ENCODE peak calls at places on chromosomes 3 and 15, in seven cellular contexts. L, O, T, G, Q, J and Y are unnamed samples.

GRCh38 chr3:186487819-186488218 is 56.4 kb downstream of the CRYGS start:
- DNase-seq in L (no peak), O (no peak), T (no peak), G (peak), Q (no peak), J (no peak), Y (no peak)

GRCh38 chr15:72201346-72202029 is 3.9 kb upstream of the GRAMD2A start:
- DNase-seq in L (no peak), O (no peak), T (no peak), G (no peak), Q (no peak), J (no peak), Y (no peak)

GRCh38 chr15:90201944-90202375 is 830 bp downstream of the SEMA4B start:
- DNase-seq in L (no peak), O (no peak), T (no peak), G (peak), Q (no peak), J (no peak), Y (peak)

GRCh38 chr3:188439080-188439479 is 285.1 kb downstream of the LPP start:
- DNase-seq in L (no peak), O (no peak), T (no peak), G (peak), Q (peak), J (no peak), Y (no peak)

GRCh38 chr15:41634072-41634628 is 26.1 kb upstream of the MGA start:
- DNase-seq in L (no peak), O (no peak), T (no peak), G (no peak), Q (no peak), J (no peak), Y (no peak)

GRCh38 chr15:84034831-84035753 is 200.5 kb upstream of the GOLGA6L4 start:
- DNase-seq in L (no peak), O (no peak), T (no peak), G (peak), Q (no peak), J (no peak), Y (no peak)

GRCh38 chr3:104596551-104596950 is 770.2 kb upstream of the ALCAM start:
- DNase-seq in L (peak), O (no peak), T (no peak), G (peak), Q (no peak), J (no peak), Y (peak)

GRCh38 chr3:125107384-125107783 is 51.6 kb upstream of the HEG1 start:
- DNase-seq in L (no peak), O (no peak), T (peak), G (no peak), Q (no peak), J (no peak), Y (no peak)

GRCh38 chr3:190443257-190443656 is 6.4 kb downstream of the TMEM207 start:
- DNase-seq in L (no peak), O (no peak), T (no peak), G (peak), Q (no peak), J (no peak), Y (no peak)